ENCODE peak calls at places on chromosomes 5 and 9, in eight cellular contexts. One of them, this sample, is unnamed.
A peak's percentile ranks its signal among the peaks of the same experiment; 100 is the strongest.

GRCh38 chr9:98740226-98740881 is 31.6 kb upstream of the GABBR2 start:
- DNase-seq in activated CD4-positive, alpha-beta T cell treated with anti-CD3 and anti-CD28 coated beads, Interleukin-2, amount 50 U/mL, for 4 hours: no peak
- DNase-seq in stimulated activated CD4-positive, alpha-beta T cell treated with anti-CD3 and anti-CD28 coated beads, Interleukin-1b, Interleukin-23, amount 100 ng/mL, for 24 hours: no peak
- DNase-seq in T-helper 1 cell: no peak
- DNase-seq in ELR: no peak
- DNase-seq in COR-L47: no peak
- DNase-seq in anterior cingulate cortex: no peak
- DNase-seq in RWPE1: no peak
- DNase-seq in this sample: no peak

GRCh38 chr9:126682928-126683697 is 69.4 kb downstream of the LMX1B start:
- DNase-seq in RWPE1: peak; percentile 46
- DNase-seq in COR-L47: no peak
- DNase-seq in anterior cingulate cortex: no peak
- DNase-seq in stimulated activated CD4-positive, alpha-beta T cell treated with anti-CD3 and anti-CD28 coated beads, Interleukin-1b, Interleukin-23, amount 100 ng/mL, for 24 hours: no peak
- DNase-seq in ELR: no peak
- DNase-seq in activated CD4-positive, alpha-beta T cell treated with anti-CD3 and anti-CD28 coated beads, Interleukin-2, amount 50 U/mL, for 4 hours: no peak
- DNase-seq in T-helper 1 cell: no peak
- DNase-seq in this sample: no peak

GRCh38 chr5:159552751-159553150 is 222.5 kb upstream of the IL12B start:
- DNase-seq in ELR: peak; percentile 26
- DNase-seq in COR-L47: no peak
- DNase-seq in anterior cingulate cortex: no peak
- DNase-seq in activated CD4-positive, alpha-beta T cell treated with anti-CD3 and anti-CD28 coated beads, Interleukin-2, amount 50 U/mL, for 4 hours: no peak
- DNase-seq in RWPE1: peak; percentile 55
- DNase-seq in stimulated activated CD4-positive, alpha-beta T cell treated with anti-CD3 and anti-CD28 coated beads, Interleukin-1b, Interleukin-23, amount 100 ng/mL, for 24 hours: no peak
- DNase-seq in T-helper 1 cell: no peak
- DNase-seq in this sample: no peak

GRCh38 chr9:26725573-26725972 is 167.0 kb downstream of the CAAP1 start:
- DNase-seq in stimulated activated CD4-positive, alpha-beta T cell treated with anti-CD3 and anti-CD28 coated beads, Interleukin-1b, Interleukin-23, amount 100 ng/mL, for 24 hours: no peak
- DNase-seq in ELR: no peak
- DNase-seq in anterior cingulate cortex: no peak
- DNase-seq in RWPE1: no peak
- DNase-seq in T-helper 1 cell: no peak
- DNase-seq in activated CD4-positive, alpha-beta T cell treated with anti-CD3 and anti-CD28 coated beads, Interleukin-2, amount 50 U/mL, for 4 hours: no peak
- DNase-seq in COR-L47: no peak
- DNase-seq in this sample: no peak

GRCh38 chr5:106574820-106575219 is 1095.9 kb downstream of the EFNA5 start:
- DNase-seq in ELR: no peak
- DNase-seq in stimulated activated CD4-positive, alpha-beta T cell treated with anti-CD3 and anti-CD28 coated beads, Interleukin-1b, Interleukin-23, amount 100 ng/mL, for 24 hours: no peak
- DNase-seq in activated CD4-positive, alpha-beta T cell treated with anti-CD3 and anti-CD28 coated beads, Interleukin-2, amount 50 U/mL, for 4 hours: no peak
- DNase-seq in anterior cingulate cortex: no peak
- DNase-seq in RWPE1: no peak
- DNase-seq in T-helper 1 cell: no peak
- DNase-seq in COR-L47: no peak
- DNase-seq in this sample: no peak

GRCh38 chr5:174995827-174996226 is 271.4 kb downstream of the MSX2 start:
- DNase-seq in T-helper 1 cell: no peak
- DNase-seq in anterior cingulate cortex: no peak
- DNase-seq in stimulated activated CD4-positive, alpha-beta T cell treated with anti-CD3 and anti-CD28 coated beads, Interleukin-1b, Interleukin-23, amount 100 ng/mL, for 24 hours: no peak
- DNase-seq in COR-L47: no peak
- DNase-seq in ELR: no peak
- DNase-seq in activated CD4-positive, alpha-beta T cell treated with anti-CD3 and anti-CD28 coated beads, Interleukin-2, amount 50 U/mL, for 4 hours: no peak
- DNase-seq in RWPE1: no peak
- DNase-seq in this sample: no peak

GRCh38 chr5:14109041-14109747 is 33.9 kb upstream of the TRIO start:
- DNase-seq in activated CD4-positive, alpha-beta T cell treated with anti-CD3 and anti-CD28 coated beads, Interleukin-2, amount 50 U/mL, for 4 hours: no peak
- DNase-seq in stimulated activated CD4-positive, alpha-beta T cell treated with anti-CD3 and anti-CD28 coated beads, Interleukin-1b, Interleukin-23, amount 100 ng/mL, for 24 hours: peak; percentile 1
- DNase-seq in ELR: peak; percentile 93
- DNase-seq in anterior cingulate cortex: no peak
- DNase-seq in RWPE1: peak; percentile 26
- DNase-seq in COR-L47: no peak
- DNase-seq in T-helper 1 cell: peak; percentile 63
- DNase-seq in this sample: no peak

GRCh38 chr9:121288874-121289553 is 21.1 kb downstream of the GSN start:
- DNase-seq in COR-L47: no peak
- DNase-seq in anterior cingulate cortex: peak; percentile 87
- DNase-seq in T-helper 1 cell: no peak
- DNase-seq in stimulated activated CD4-positive, alpha-beta T cell treated with anti-CD3 and anti-CD28 coated beads, Interleukin-1b, Interleukin-23, amount 100 ng/mL, for 24 hours: no peak
- DNase-seq in RWPE1: no peak
- DNase-seq in activated CD4-positive, alpha-beta T cell treated with anti-CD3 and anti-CD28 coated beads, Interleukin-2, amount 50 U/mL, for 4 hours: no peak
- DNase-seq in ELR: peak; percentile 13
- DNase-seq in this sample: peak; percentile 83

GRCh38 chr5:35518104-35518503 is 99.6 kb upstream of the SPEF2 start:
- DNase-seq in T-helper 1 cell: no peak
- DNase-seq in ELR: no peak
- DNase-seq in stimulated activated CD4-positive, alpha-beta T cell treated with anti-CD3 and anti-CD28 coated beads, Interleukin-1b, Interleukin-23, amount 100 ng/mL, for 24 hours: no peak
- DNase-seq in activated CD4-positive, alpha-beta T cell treated with anti-CD3 and anti-CD28 coated beads, Interleukin-2, amount 50 U/mL, for 4 hours: no peak
- DNase-seq in anterior cingulate cortex: no peak
- DNase-seq in RWPE1: no peak
- DNase-seq in COR-L47: no peak
- DNase-seq in this sample: no peak

GRCh38 chr9:127036437-127036836 is 86.0 kb downstream of the ANGPTL2 start:
- DNase-seq in COR-L47: no peak
- DNase-seq in anterior cingulate cortex: no peak
- DNase-seq in RWPE1: no peak
- DNase-seq in T-helper 1 cell: no peak
- DNase-seq in ELR: no peak
- DNase-seq in activated CD4-positive, alpha-beta T cell treated with anti-CD3 and anti-CD28 coated beads, Interleukin-2, amount 50 U/mL, for 4 hours: no peak
- DNase-seq in stimulated activated CD4-positive, alpha-beta T cell treated with anti-CD3 and anti-CD28 coated beads, Interleukin-1b, Interleukin-23, amount 100 ng/mL, for 24 hours: no peak
- DNase-seq in this sample: no peak

GRCh38 chr9:129597355-129598088 is 23.4 kb downstream of the C9orf50 start:
- DNase-seq in anterior cingulate cortex: no peak
- DNase-seq in T-helper 1 cell: no peak
- DNase-seq in RWPE1: peak; percentile 56
- DNase-seq in activated CD4-positive, alpha-beta T cell treated with anti-CD3 and anti-CD28 coated beads, Interleukin-2, amount 50 U/mL, for 4 hours: no peak
- DNase-seq in COR-L47: no peak
- DNase-seq in stimulated activated CD4-positive, alpha-beta T cell treated with anti-CD3 and anti-CD28 coated beads, Interleukin-1b, Interleukin-23, amount 100 ng/mL, for 24 hours: no peak
- DNase-seq in ELR: peak; percentile 70
- DNase-seq in this sample: peak; percentile 93

GRCh38 chr9:118693645-118694044 is 675.6 kb downstream of the BRINP1 start:
- DNase-seq in COR-L47: no peak
- DNase-seq in ELR: no peak
- DNase-seq in activated CD4-positive, alpha-beta T cell treated with anti-CD3 and anti-CD28 coated beads, Interleukin-2, amount 50 U/mL, for 4 hours: no peak
- DNase-seq in stimulated activated CD4-positive, alpha-beta T cell treated with anti-CD3 and anti-CD28 coated beads, Interleukin-1b, Interleukin-23, amount 100 ng/mL, for 24 hours: no peak
- DNase-seq in RWPE1: no peak
- DNase-seq in T-helper 1 cell: no peak
- DNase-seq in anterior cingulate cortex: no peak
- DNase-seq in this sample: no peak

GRCh38 chr5:81854915-81855314 is 104.0 kb upstream of the SSBP2 start:
- DNase-seq in stimulated activated CD4-positive, alpha-beta T cell treated with anti-CD3 and anti-CD28 coated beads, Interleukin-1b, Interleukin-23, amount 100 ng/mL, for 24 hours: no peak
- DNase-seq in activated CD4-positive, alpha-beta T cell treated with anti-CD3 and anti-CD28 coated beads, Interleukin-2, amount 50 U/mL, for 4 hours: no peak
- DNase-seq in anterior cingulate cortex: no peak
- DNase-seq in RWPE1: no peak
- DNase-seq in T-helper 1 cell: no peak
- DNase-seq in ELR: no peak
- DNase-seq in COR-L47: peak; percentile 58
- DNase-seq in this sample: no peak

GRCh38 chr5:41863871-41864486 is 6.2 kb downstream of the OXCT1 start:
- DNase-seq in ELR: peak; percentile 55
- DNase-seq in COR-L47: no peak
- DNase-seq in T-helper 1 cell: no peak
- DNase-seq in anterior cingulate cortex: no peak
- DNase-seq in stimulated activated CD4-positive, alpha-beta T cell treated with anti-CD3 and anti-CD28 coated beads, Interleukin-1b, Interleukin-23, amount 100 ng/mL, for 24 hours: no peak
- DNase-seq in activated CD4-positive, alpha-beta T cell treated with anti-CD3 and anti-CD28 coated beads, Interleukin-2, amount 50 U/mL, for 4 hours: no peak
- DNase-seq in RWPE1: no peak
- DNase-seq in this sample: no peak

GRCh38 chr9:93267681-93268505 is 84.0 kb downstream of the WNK2 start:
- DNase-seq in activated CD4-positive, alpha-beta T cell treated with anti-CD3 and anti-CD28 coated beads, Interleukin-2, amount 50 U/mL, for 4 hours: no peak
- DNase-seq in anterior cingulate cortex: no peak
- DNase-seq in RWPE1: no peak
- DNase-seq in ELR: no peak
- DNase-seq in stimulated activated CD4-positive, alpha-beta T cell treated with anti-CD3 and anti-CD28 coated beads, Interleukin-1b, Interleukin-23, amount 100 ng/mL, for 24 hours: no peak
- DNase-seq in T-helper 1 cell: no peak
- DNase-seq in COR-L47: no peak
- DNase-seq in this sample: no peak

GRCh38 chr5:151195622-151196021 is 28.3 kb downstream of the CCDC69 start:
- DNase-seq in T-helper 1 cell: peak; percentile 21
- DNase-seq in COR-L47: no peak
- DNase-seq in anterior cingulate cortex: no peak
- DNase-seq in stimulated activated CD4-positive, alpha-beta T cell treated with anti-CD3 and anti-CD28 coated beads, Interleukin-1b, Interleukin-23, amount 100 ng/mL, for 24 hours: no peak
- DNase-seq in activated CD4-positive, alpha-beta T cell treated with anti-CD3 and anti-CD28 coated beads, Interleukin-2, amount 50 U/mL, for 4 hours: peak; percentile 63
- DNase-seq in ELR: no peak
- DNase-seq in RWPE1: no peak
- DNase-seq in this sample: no peak

GRCh38 chr9:76034049-76034448 is 143.6 kb downstream of the PCSK5 start:
- DNase-seq in activated CD4-positive, alpha-beta T cell treated with anti-CD3 and anti-CD28 coated beads, Interleukin-2, amount 50 U/mL, for 4 hours: no peak
- DNase-seq in anterior cingulate cortex: no peak
- DNase-seq in COR-L47: no peak
- DNase-seq in stimulated activated CD4-positive, alpha-beta T cell treated with anti-CD3 and anti-CD28 coated beads, Interleukin-1b, Interleukin-23, amount 100 ng/mL, for 24 hours: no peak
- DNase-seq in ELR: no peak
- DNase-seq in T-helper 1 cell: no peak
- DNase-seq in RWPE1: no peak
- DNase-seq in this sample: no peak

GRCh38 chr5:77935516-77936364 is 159.6 kb upstream of the TBCA start:
- DNase-seq in T-helper 1 cell: peak; percentile 86
- DNase-seq in RWPE1: no peak
- DNase-seq in activated CD4-positive, alpha-beta T cell treated with anti-CD3 and anti-CD28 coated beads, Interleukin-2, amount 50 U/mL, for 4 hours: no peak
- DNase-seq in COR-L47: no peak
- DNase-seq in anterior cingulate cortex: no peak
- DNase-seq in ELR: peak; percentile 19
- DNase-seq in stimulated activated CD4-positive, alpha-beta T cell treated with anti-CD3 and anti-CD28 coated beads, Interleukin-1b, Interleukin-23, amount 100 ng/mL, for 24 hours: no peak
- DNase-seq in this sample: no peak

GRCh38 chr9:89667730-89668129 is 62.9 kb downstream of the GADD45G start:
- DNase-seq in RWPE1: no peak
- DNase-seq in ELR: no peak
- DNase-seq in activated CD4-positive, alpha-beta T cell treated with anti-CD3 and anti-CD28 coated beads, Interleukin-2, amount 50 U/mL, for 4 hours: no peak
- DNase-seq in COR-L47: peak; percentile 23
- DNase-seq in anterior cingulate cortex: no peak
- DNase-seq in T-helper 1 cell: no peak
- DNase-seq in stimulated activated CD4-positive, alpha-beta T cell treated with anti-CD3 and anti-CD28 coated beads, Interleukin-1b, Interleukin-23, amount 100 ng/mL, for 24 hours: no peak
- DNase-seq in this sample: no peak

GRCh38 chr9:126604706-126605105 is 9.0 kb upstream of the LMX1B start:
- DNase-seq in ELR: no peak
- DNase-seq in T-helper 1 cell: no peak
- DNase-seq in activated CD4-positive, alpha-beta T cell treated with anti-CD3 and anti-CD28 coated beads, Interleukin-2, amount 50 U/mL, for 4 hours: no peak
- DNase-seq in stimulated activated CD4-positive, alpha-beta T cell treated with anti-CD3 and anti-CD28 coated beads, Interleukin-1b, Interleukin-23, amount 100 ng/mL, for 24 hours: no peak
- DNase-seq in COR-L47: no peak
- DNase-seq in anterior cingulate cortex: no peak
- DNase-seq in RWPE1: no peak
- DNase-seq in this sample: no peak

GRCh38 chr5:73796164-73797141 is 170.5 kb downstream of the ARHGEF28 start:
- DNase-seq in T-helper 1 cell: peak; percentile 32
- DNase-seq in ELR: peak; percentile 96
- DNase-seq in activated CD4-positive, alpha-beta T cell treated with anti-CD3 and anti-CD28 coated beads, Interleukin-2, amount 50 U/mL, for 4 hours: no peak
- DNase-seq in anterior cingulate cortex: no peak
- DNase-seq in stimulated activated CD4-positive, alpha-beta T cell treated with anti-CD3 and anti-CD28 coated beads, Interleukin-1b, Interleukin-23, amount 100 ng/mL, for 24 hours: no peak
- DNase-seq in COR-L47: peak; percentile 59
- DNase-seq in RWPE1: peak; percentile 78
- DNase-seq in this sample: peak; percentile 66

GRCh38 chr5:124655211-124655880 is 91.1 kb downstream of the ZNF608 start:
- DNase-seq in COR-L47: peak; percentile 58
- DNase-seq in T-helper 1 cell: no peak
- DNase-seq in stimulated activated CD4-positive, alpha-beta T cell treated with anti-CD3 and anti-CD28 coated beads, Interleukin-1b, Interleukin-23, amount 100 ng/mL, for 24 hours: no peak
- DNase-seq in RWPE1: peak; percentile 70
- DNase-seq in anterior cingulate cortex: no peak
- DNase-seq in ELR: peak; percentile 58
- DNase-seq in activated CD4-positive, alpha-beta T cell treated with anti-CD3 and anti-CD28 coated beads, Interleukin-2, amount 50 U/mL, for 4 hours: no peak
- DNase-seq in this sample: no peak

GRCh38 chr5:111649516-111649915 is 107.5 kb downstream of the NREP start:
- DNase-seq in ELR: no peak
- DNase-seq in activated CD4-positive, alpha-beta T cell treated with anti-CD3 and anti-CD28 coated beads, Interleukin-2, amount 50 U/mL, for 4 hours: no peak
- DNase-seq in COR-L47: no peak
- DNase-seq in anterior cingulate cortex: no peak
- DNase-seq in T-helper 1 cell: no peak
- DNase-seq in stimulated activated CD4-positive, alpha-beta T cell treated with anti-CD3 and anti-CD28 coated beads, Interleukin-1b, Interleukin-23, amount 100 ng/mL, for 24 hours: no peak
- DNase-seq in RWPE1: no peak
- DNase-seq in this sample: no peak

GRCh38 chr5:71882826-71883744 is 164.0 kb downstream of the CARTPT start:
- DNase-seq in RWPE1: no peak
- DNase-seq in activated CD4-positive, alpha-beta T cell treated with anti-CD3 and anti-CD28 coated beads, Interleukin-2, amount 50 U/mL, for 4 hours: no peak
- DNase-seq in ELR: peak; percentile 29
- DNase-seq in anterior cingulate cortex: no peak
- DNase-seq in COR-L47: no peak
- DNase-seq in stimulated activated CD4-positive, alpha-beta T cell treated with anti-CD3 and anti-CD28 coated beads, Interleukin-1b, Interleukin-23, amount 100 ng/mL, for 24 hours: no peak
- DNase-seq in T-helper 1 cell: no peak
- DNase-seq in this sample: no peak

GRCh38 chr9:114396558-114397218 is 8.9 kb upstream of the AKNA start:
- DNase-seq in activated CD4-positive, alpha-beta T cell treated with anti-CD3 and anti-CD28 coated beads, Interleukin-2, amount 50 U/mL, for 4 hours: no peak
- DNase-seq in T-helper 1 cell: no peak
- DNase-seq in stimulated activated CD4-positive, alpha-beta T cell treated with anti-CD3 and anti-CD28 coated beads, Interleukin-1b, Interleukin-23, amount 100 ng/mL, for 24 hours: no peak
- DNase-seq in anterior cingulate cortex: no peak
- DNase-seq in COR-L47: no peak
- DNase-seq in RWPE1: no peak
- DNase-seq in ELR: no peak
- DNase-seq in this sample: peak; percentile 38

GRCh38 chr9:22357016-22357415 is 89.6 kb upstream of the DMRTA1 start:
- DNase-seq in ELR: no peak
- DNase-seq in anterior cingulate cortex: no peak
- DNase-seq in T-helper 1 cell: no peak
- DNase-seq in activated CD4-positive, alpha-beta T cell treated with anti-CD3 and anti-CD28 coated beads, Interleukin-2, amount 50 U/mL, for 4 hours: no peak
- DNase-seq in stimulated activated CD4-positive, alpha-beta T cell treated with anti-CD3 and anti-CD28 coated beads, Interleukin-1b, Interleukin-23, amount 100 ng/mL, for 24 hours: no peak
- DNase-seq in COR-L47: no peak
- DNase-seq in RWPE1: no peak
- DNase-seq in this sample: no peak

GRCh38 chr5:13625616-13626198 is 318.8 kb downstream of the DNAH5 start:
- DNase-seq in COR-L47: no peak
- DNase-seq in RWPE1: no peak
- DNase-seq in anterior cingulate cortex: no peak
- DNase-seq in activated CD4-positive, alpha-beta T cell treated with anti-CD3 and anti-CD28 coated beads, Interleukin-2, amount 50 U/mL, for 4 hours: no peak
- DNase-seq in stimulated activated CD4-positive, alpha-beta T cell treated with anti-CD3 and anti-CD28 coated beads, Interleukin-1b, Interleukin-23, amount 100 ng/mL, for 24 hours: no peak
- DNase-seq in T-helper 1 cell: no peak
- DNase-seq in ELR: no peak
- DNase-seq in this sample: no peak

GRCh38 chr5:116502097-116502496 is 72.5 kb downstream of the SEMA6A start:
- DNase-seq in ELR: no peak
- DNase-seq in T-helper 1 cell: no peak
- DNase-seq in activated CD4-positive, alpha-beta T cell treated with anti-CD3 and anti-CD28 coated beads, Interleukin-2, amount 50 U/mL, for 4 hours: no peak
- DNase-seq in stimulated activated CD4-positive, alpha-beta T cell treated with anti-CD3 and anti-CD28 coated beads, Interleukin-1b, Interleukin-23, amount 100 ng/mL, for 24 hours: no peak
- DNase-seq in RWPE1: no peak
- DNase-seq in COR-L47: no peak
- DNase-seq in anterior cingulate cortex: no peak
- DNase-seq in this sample: no peak

GRCh38 chr5:133861161-133861737 is 107.2 kb downstream of the C5orf15 start:
- DNase-seq in ELR: no peak
- DNase-seq in T-helper 1 cell: no peak
- DNase-seq in RWPE1: no peak
- DNase-seq in anterior cingulate cortex: no peak
- DNase-seq in activated CD4-positive, alpha-beta T cell treated with anti-CD3 and anti-CD28 coated beads, Interleukin-2, amount 50 U/mL, for 4 hours: no peak
- DNase-seq in stimulated activated CD4-positive, alpha-beta T cell treated with anti-CD3 and anti-CD28 coated beads, Interleukin-1b, Interleukin-23, amount 100 ng/mL, for 24 hours: no peak
- DNase-seq in COR-L47: no peak
- DNase-seq in this sample: no peak

GRCh38 chr5:157290156-157290980 is 24.4 kb downstream of the CYFIP2 start:
- DNase-seq in ELR: peak; percentile 55
- DNase-seq in COR-L47: no peak
- DNase-seq in activated CD4-positive, alpha-beta T cell treated with anti-CD3 and anti-CD28 coated beads, Interleukin-2, amount 50 U/mL, for 4 hours: no peak
- DNase-seq in T-helper 1 cell: no peak
- DNase-seq in anterior cingulate cortex: no peak
- DNase-seq in RWPE1: no peak
- DNase-seq in stimulated activated CD4-positive, alpha-beta T cell treated with anti-CD3 and anti-CD28 coated beads, Interleukin-1b, Interleukin-23, amount 100 ng/mL, for 24 hours: no peak
- DNase-seq in this sample: peak; percentile 70